ENCODE peak calls at places on chromosomes 5 and 9, in six cellular contexts. One of them, this sample, is unnamed.

GRCh38 chr5:43063731-43064171 is 23.6 kb upstream of the ANXA2R start:
- DNase-seq in fibroblast of pulmonary artery: peak
- DNase-seq in Right ventricle myocardium superior: peak
- DNase-seq in posterior cingulate gyrus: no peak
- DNase-seq in transverse colon: no peak
- DNase-seq in HFF-Myc: no peak
- DNase-seq in this sample: no peak

GRCh38 chr5:33781286-33781685 is 110.5 kb downstream of the ADAMTS12 start:
- DNase-seq in fibroblast of pulmonary artery: peak
- DNase-seq in Right ventricle myocardium superior: no peak
- DNase-seq in HFF-Myc: no peak
- DNase-seq in transverse colon: no peak
- DNase-seq in posterior cingulate gyrus: no peak
- DNase-seq in this sample: no peak

GRCh38 chr9:136726631-136727191 is 14.3 kb downstream of the DIPK1B start:
- DNase-seq in posterior cingulate gyrus: no peak
- DNase-seq in HFF-Myc: no peak
- DNase-seq in transverse colon: no peak
- DNase-seq in fibroblast of pulmonary artery: no peak
- DNase-seq in Right ventricle myocardium superior: no peak
- DNase-seq in this sample: no peak

GRCh38 chr5:14687023-14687665 is 22.6 kb downstream of the OTULIN start:
- DNase-seq in fibroblast of pulmonary artery: peak
- DNase-seq in HFF-Myc: no peak
- DNase-seq in Right ventricle myocardium superior: no peak
- DNase-seq in transverse colon: no peak
- DNase-seq in posterior cingulate gyrus: no peak
- DNase-seq in this sample: no peak

GRCh38 chr5:98769006-98769255 is 4.5 kb upstream of the RGMB start:
- DNase-seq in posterior cingulate gyrus: peak
- DNase-seq in Right ventricle myocardium superior: peak
- DNase-seq in fibroblast of pulmonary artery: no peak
- DNase-seq in HFF-Myc: no peak
- DNase-seq in transverse colon: peak
- DNase-seq in this sample: no peak

GRCh38 chr9:106969696-106970095 is 106.7 kb downstream of the ZNF462 start:
- DNase-seq in transverse colon: no peak
- DNase-seq in Right ventricle myocardium superior: no peak
- DNase-seq in HFF-Myc: no peak
- DNase-seq in fibroblast of pulmonary artery: no peak
- DNase-seq in posterior cingulate gyrus: no peak
- DNase-seq in this sample: no peak

GRCh38 chr5:172114875-172115422 is 73.1 kb downstream of the STK10 start:
- DNase-seq in fibroblast of pulmonary artery: no peak
- DNase-seq in HFF-Myc: no peak
- DNase-seq in transverse colon: peak
- DNase-seq in Right ventricle myocardium superior: peak
- DNase-seq in posterior cingulate gyrus: peak
- DNase-seq in this sample: no peak

GRCh38 chr5:110255194-110255593 is 471.3 kb downstream of the TMEM232 start:
- DNase-seq in posterior cingulate gyrus: no peak
- DNase-seq in fibroblast of pulmonary artery: no peak
- DNase-seq in Right ventricle myocardium superior: no peak
- DNase-seq in HFF-Myc: no peak
- DNase-seq in transverse colon: no peak
- DNase-seq in this sample: no peak

GRCh38 chr9:134411451-134412297 is 85.4 kb downstream of the RXRA start:
- DNase-seq in HFF-Myc: no peak
- DNase-seq in Right ventricle myocardium superior: peak
- DNase-seq in posterior cingulate gyrus: no peak
- DNase-seq in fibroblast of pulmonary artery: peak
- DNase-seq in transverse colon: no peak
- DNase-seq in this sample: no peak

GRCh38 chr5:38382898-38383297 is 124.5 kb downstream of the EGFLAM start:
- DNase-seq in posterior cingulate gyrus: peak
- DNase-seq in transverse colon: peak
- DNase-seq in fibroblast of pulmonary artery: peak
- DNase-seq in Right ventricle myocardium superior: peak
- DNase-seq in HFF-Myc: peak
- DNase-seq in this sample: peak

GRCh38 chr9:138008081-138008841 is 130.7 kb downstream of the CACNA1B start:
- DNase-seq in Right ventricle myocardium superior: peak
- DNase-seq in fibroblast of pulmonary artery: no peak
- DNase-seq in HFF-Myc: no peak
- DNase-seq in posterior cingulate gyrus: peak
- DNase-seq in transverse colon: no peak
- DNase-seq in this sample: no peak

GRCh38 chr5:148524721-148525120 is 129.6 kb downstream of the HTR4 start:
- DNase-seq in HFF-Myc: no peak
- DNase-seq in Right ventricle myocardium superior: no peak
- DNase-seq in fibroblast of pulmonary artery: no peak
- DNase-seq in transverse colon: no peak
- DNase-seq in posterior cingulate gyrus: no peak
- DNase-seq in this sample: no peak

GRCh38 chr9:93656426-93657222 is 80.2 kb downstream of the PHF2 start:
- DNase-seq in Right ventricle myocardium superior: peak
- DNase-seq in posterior cingulate gyrus: peak
- DNase-seq in HFF-Myc: no peak
- DNase-seq in fibroblast of pulmonary artery: no peak
- DNase-seq in transverse colon: peak
- DNase-seq in this sample: no peak

GRCh38 chr5:20102291-20102690 is 114.3 kb upstream of the CDH18 start:
- DNase-seq in fibroblast of pulmonary artery: no peak
- DNase-seq in HFF-Myc: no peak
- DNase-seq in transverse colon: no peak
- DNase-seq in Right ventricle myocardium superior: no peak
- DNase-seq in posterior cingulate gyrus: no peak
- DNase-seq in this sample: no peak

GRCh38 chr5:131672791-131673190 is 37.8 kb upstream of the RAPGEF6 start:
- DNase-seq in transverse colon: no peak
- DNase-seq in Right ventricle myocardium superior: no peak
- DNase-seq in posterior cingulate gyrus: no peak
- DNase-seq in fibroblast of pulmonary artery: no peak
- DNase-seq in HFF-Myc: no peak
- DNase-seq in this sample: no peak

GRCh38 chr9:78297672-78297961 is 692 bp downstream of the PSAT1 start:
- DNase-seq in posterior cingulate gyrus: no peak
- DNase-seq in Right ventricle myocardium superior: no peak
- DNase-seq in transverse colon: no peak
- DNase-seq in HFF-Myc: no peak
- DNase-seq in fibroblast of pulmonary artery: no peak
- DNase-seq in this sample: no peak

GRCh38 chr9:95494022-95494415 is 22.8 kb downstream of the PTCH1 start:
- DNase-seq in transverse colon: peak
- DNase-seq in Right ventricle myocardium superior: no peak
- DNase-seq in HFF-Myc: no peak
- DNase-seq in posterior cingulate gyrus: peak
- DNase-seq in fibroblast of pulmonary artery: no peak
- DNase-seq in this sample: no peak

GRCh38 chr9:109961579-109961978 is 181.6 kb downstream of the PALM2AKAP2 start:
- DNase-seq in HFF-Myc: no peak
- DNase-seq in Right ventricle myocardium superior: no peak
- DNase-seq in fibroblast of pulmonary artery: no peak
- DNase-seq in transverse colon: no peak
- DNase-seq in posterior cingulate gyrus: no peak
- DNase-seq in this sample: no peak